ENCODE peak calls at places on chromosomes 6 and 20, in eight cellular contexts. L is SJSA1; K is left lung; T is astrocyte; W is effector memory CD4-positive, alpha-beta T cell; J is PC-9; M is PC-3; U is T-helper 17 cell. I is an unnamed sample.

GRCh38 chr6:119874381-119874780 is 524.8 kb upstream of the MAN1A1 start:
- DNase-seq in L (no peak), K (no peak), T (no peak), W (no peak), J (no peak), M (no peak), U (no peak), I (no peak)

GRCh38 chr6:51559059-51559458 is 528.4 kb downstream of the PKHD1 start:
- DNase-seq in L (no peak), K (no peak), T (no peak), W (no peak), J (no peak), M (peak; percentile 69), U (no peak), I (no peak)

GRCh38 chr6:17473554-17473953 is 80.2 kb downstream of the CAP2 start:
- DNase-seq in L (no peak), K (no peak), T (no peak), W (no peak), J (no peak), M (no peak), U (no peak), I (no peak)

GRCh38 chr6:163181666-163182180 is 232.8 kb upstream of the QKI start:
- DNase-seq in L (no peak), K (no peak), T (no peak), W (no peak), J (no peak), M (no peak), U (no peak), I (no peak)

GRCh38 chr6:44041461-44042260 is 85.6 kb downstream of the MRPL14 start:
- DNase-seq in L (peak; percentile 96), K (no peak), T (peak; percentile 99), W (no peak), J (peak; percentile 94), M (peak; percentile 98), U (no peak), I (peak; percentile 96)

GRCh38 chr20:25280574-25281535 is 33.0 kb downstream of the PYGB start:
- DNase-seq in L (peak; percentile 41), K (peak; percentile 78), T (no peak), W (no peak), J (no peak), M (no peak), U (no peak), I (peak; percentile 81)

GRCh38 chr6:127343753-127344659 is 597 bp upstream of the ECHDC1 start:
- DNase-seq in L (no peak), K (no peak), T (peak; percentile 54), W (no peak), J (no peak), M (peak; percentile 19), U (no peak), I (peak; percentile 67)

GRCh38 chr20:61814244-61814643 is 251.4 kb downstream of the TAF4 start:
- DNase-seq in L (no peak), K (peak; percentile 34), T (no peak), W (no peak), J (no peak), M (no peak), U (no peak), I (peak; percentile 1)

GRCh38 chr6:66556936-66557335 is 849.9 kb upstream of the EYS start:
- DNase-seq in L (no peak), K (no peak), T (no peak), W (no peak), J (no peak), M (peak; percentile 5), U (no peak), I (no peak)

GRCh38 chr6:101276066-101276465 is 117.4 kb upstream of the GRIK2 start:
- DNase-seq in L (no peak), K (no peak), T (peak; percentile 1), W (no peak), J (no peak), M (no peak), U (no peak), I (no peak)

GRCh38 chr6:21804941-21805610 is 211.5 kb downstream of the SOX4 start:
- DNase-seq in L (no peak), K (no peak), T (peak; percentile 83), W (no peak), J (no peak), M (no peak), U (no peak), I (no peak)

GRCh38 chr20:63538204-63539091 is 1.3 kb upstream of the PTK6 start:
- DNase-seq in L (peak; percentile 72), K (no peak), T (no peak), W (peak; percentile 46), J (peak; percentile 98), M (peak; percentile 98), U (peak; percentile 54), I (no peak)

GRCh38 chr6:81606965-81607381 is 145.5 kb downstream of the TENT5A start:
- DNase-seq in L (no peak), K (no peak), T (peak; percentile 81), W (no peak), J (no peak), M (peak; percentile 49), U (no peak), I (peak; percentile 0)

GRCh38 chr20:18524646-18525045 is 16.9 kb downstream of the SEC23B start:
- DNase-seq in L (no peak), K (no peak), T (peak; percentile 56), W (no peak), J (peak; percentile 80), M (peak; percentile 96), U (no peak), I (peak; percentile 72)

GRCh38 chr6:108168980-108169800 is 3.4 kb downstream of the NR2E1 start:
- DNase-seq in L (peak; percentile 41), K (peak; percentile 80), T (no peak), W (no peak), J (no peak), M (no peak), U (no peak), I (peak; percentile 87)

DNA sequence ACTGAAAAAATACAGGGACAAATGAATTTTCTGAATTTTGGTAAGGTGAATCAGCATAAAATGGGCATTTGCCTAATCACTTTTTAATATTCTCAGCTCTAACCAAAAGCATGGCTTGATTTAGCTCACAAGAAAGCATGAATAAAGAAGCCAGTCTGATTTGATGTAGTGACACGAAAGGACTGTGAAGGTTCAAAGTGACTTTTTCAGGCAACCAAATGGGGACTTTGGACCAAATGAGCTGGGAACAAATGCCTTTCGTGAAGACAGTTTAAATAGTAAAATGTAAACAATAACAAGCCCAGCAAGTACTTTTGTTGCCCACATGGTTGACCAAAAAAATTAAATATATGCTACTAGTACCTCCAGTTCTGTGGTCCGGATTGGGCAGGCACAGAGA is 12.9 kb upstream of the CBLN4 start:
- DNase-seq in L (no peak), K (no peak), T (no peak), W (no peak), J (no peak), M (no peak), U (no peak), I (no peak)
- H3K9me3 ChIP-seq in L (peaks cover 11% of the 10 kb centered on the region), K (no peaks in the 10 kb centered on the region), T (peaks cover 11% of the 10 kb centered on the region), W (no peaks in the 10 kb centered on the region), J (no peaks in the 10 kb centered on the region), M (peaks cover 24% of the 10 kb centered on the region), U (no peaks in the 10 kb centered on the region), I (peaks cover 5% of the 10 kb centered on the region)

GRCh38 chr6:28734443-28734959 is 189.3 kb downstream of the TRIM27 start:
- DNase-seq in L (no peak), K (no peak), T (no peak), W (no peak), J (no peak), M (no peak), U (no peak), I (no peak)

GRCh38 chr6:28738396-28738765 is 185.4 kb downstream of the TRIM27 start:
- DNase-seq in L (no peak), K (no peak), T (no peak), W (no peak), J (no peak), M (no peak), U (no peak), I (no peak)

GRCh38 chr6:28732052-28732451 is 191.7 kb downstream of the TRIM27 start:
- DNase-seq in L (no peak), K (no peak), T (no peak), W (no peak), J (no peak), M (no peak), U (no peak), I (no peak)

GRCh38 chr6:28737750-28738395 is 185.9 kb downstream of the TRIM27 start:
- DNase-seq in L (no peak), K (no peak), T (no peak), W (no peak), J (no peak), M (no peak), U (no peak), I (no peak)

DNA sequence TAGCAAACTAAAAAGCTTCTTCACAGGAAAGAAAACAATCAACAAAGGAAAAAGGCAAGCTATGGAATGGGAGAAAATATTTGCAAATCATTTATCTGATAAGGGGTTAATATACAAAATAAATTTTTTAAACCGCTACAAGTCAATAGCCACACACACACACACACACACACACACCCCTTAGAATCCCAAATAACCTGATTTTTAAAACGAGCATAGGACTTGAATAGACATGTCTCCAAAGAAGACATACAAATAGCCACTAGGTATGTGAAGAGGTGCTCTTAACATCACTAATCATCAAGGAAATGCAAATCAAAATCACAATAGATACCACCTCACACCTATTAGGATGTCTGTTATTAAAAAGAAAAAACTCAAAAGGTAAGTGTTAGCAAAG is 187.7 kb downstream of the TRIM27 start:
- DNase-seq in L (no peak), K (no peak), T (no peak), W (no peak), J (no peak), M (no peak), U (no peak), I (no peak)
- H3K9me3 ChIP-seq in L (no peaks in the 10 kb centered on the region), K (no peaks in the 10 kb centered on the region), T (peaks cover 4% of the 10 kb centered on the region), W (no peaks in the 10 kb centered on the region), J (no peaks in the 10 kb centered on the region), M (no peaks in the 10 kb centered on the region), U (peaks cover 2% of the 10 kb centered on the region), I (no peaks in the 10 kb centered on the region)

GRCh38 chr20:22575737-22576136 is 8.6 kb downstream of the FOXA2 start:
- DNase-seq in L (no peak), K (no peak), T (no peak), W (no peak), J (no peak), M (no peak), U (no peak), I (peak; percentile 45)

GRCh38 chr20:22576273-22576672 is 8.1 kb downstream of the FOXA2 start:
- DNase-seq in L (no peak), K (no peak), T (no peak), W (no peak), J (no peak), M (no peak), U (no peak), I (no peak)

GRCh38 chr20:22577515-22578220 is 6.7 kb downstream of the FOXA2 start:
- DNase-seq in L (no peak), K (peak; percentile 87), T (no peak), W (no peak), J (no peak), M (peak; percentile 19), U (no peak), I (no peak)

GRCh38 chr20:22578221-22579118 is 5.9 kb downstream of the FOXA2 start:
- DNase-seq in L (no peak), K (peak; percentile 84), T (no peak), W (no peak), J (no peak), M (peak; percentile 39), U (no peak), I (no peak)

GRCh38 chr20:22576733-22577514 is 7.4 kb downstream of the FOXA2 start:
- DNase-seq in L (no peak), K (peak; percentile 68), T (no peak), W (no peak), J (no peak), M (no peak), U (no peak), I (no peak)
- H3K9me3 ChIP-seq in L (no peaks in the 10 kb centered on the region), K (no peaks in the 10 kb centered on the region), T (no peaks in the 10 kb centered on the region), W (no peaks in the 10 kb centered on the region), J (no peaks in the 10 kb centered on the region), M (no peaks in the 10 kb centered on the region), U (no peaks in the 10 kb centered on the region), I (no peaks in the 10 kb centered on the region)

GRCh38 chr20:7180261-7181045 is 413.0 kb downstream of the BMP2 start:
- DNase-seq in L (no peak), K (no peak), T (peak; percentile 7), W (no peak), J (no peak), M (peak; percentile 70), U (no peak), I (no peak)
- H3K9me3 ChIP-seq in L (no peaks in the 10 kb centered on the region), K (peaks cover 12% of the 10 kb centered on the region), T (no peaks in the 10 kb centered on the region), W (peaks cover 3% of the 10 kb centered on the region), J (no peaks in the 10 kb centered on the region), M (no peaks in the 10 kb centered on the region), U (no peaks in the 10 kb centered on the region), I (peaks cover 2% of the 10 kb centered on the region)